ENCODE peak calls at places on chromosomes 12 and 14, in five cellular contexts. I, Y, J, R and E are unnamed samples.

GRCh38 chr14:104481323-104481722 is 98.2 kb upstream of the C14orf180 start:
- DNase-seq in R (no peak), J (no peak), I (no peak), Y (no peak), E (no peak)

GRCh38 chr12:27024291-27024690 is 1.9 kb downstream of the MED21 start:
- DNase-seq in J (no peak), R (no peak), I (no peak), Y (no peak), E (no peak)

GRCh38 chr12:48292030-48292429 is 58.7 kb downstream of the ZNF641 start:
- DNase-seq in I (no peak), J (no peak), R (no peak), Y (no peak), E (no peak)

GRCh38 chr12:39354955-39355354 is 88.0 kb downstream of the KIF21A start:
- DNase-seq in I (no peak), R (no peak), Y (no peak), J (no peak), E (peak)

GRCh38 chr12:27193854-27194544 is 50.1 kb upstream of the STK38L start:
- DNase-seq in I (peak), R (no peak), Y (peak), J (peak), E (peak)

GRCh38 chr12:54891717-54892478 is 37.6 kb downstream of the MUCL1 start:
- DNase-seq in J (no peak), Y (no peak), R (no peak), I (no peak), E (no peak)

GRCh38 chr12:42446761-42447160 is 120.8 kb downstream of the PPHLN1 start:
- DNase-seq in I (no peak), J (no peak), Y (no peak), R (no peak), E (no peak)

GRCh38 chr12:15146585-15146984 is 74.6 kb downstream of the RERG start:
- DNase-seq in R (no peak), J (no peak), Y (no peak), I (no peak), E (no peak)

GRCh38 chr12:78866518-78866917 is 1.9 kb downstream of the SYT1 start:
- DNase-seq in R (no peak), J (no peak), I (no peak), Y (no peak), E (no peak)

GRCh38 chr12:101806280-101806679 is 24.5 kb downstream of the GNPTAB start:
- DNase-seq in I (no peak), J (no peak), Y (no peak), R (no peak), E (no peak)

GRCh38 chr12:129789921-129790320 is 113.9 kb downstream of the TMEM132D start:
- DNase-seq in Y (no peak), I (no peak), J (no peak), R (no peak), E (no peak)

GRCh38 chr14:29846339-29847129 is 81.1 kb downstream of the PRKD1 start:
- DNase-seq in I (no peak), J (no peak), R (no peak), Y (no peak), E (no peak)

GRCh38 chr12:64627781-64628180 is 17.5 kb downstream of the RASSF3 start:
- DNase-seq in R (no peak), Y (peak), I (no peak), J (no peak), E (no peak)

GRCh38 chr12:132484891-132485441 is 5.0 kb upstream of the FBRSL1 start:
- DNase-seq in J (no peak), Y (no peak), I (no peak), R (peak), E (no peak)

GRCh38 chr12:75505706-75506312 is 5.6 kb downstream of the KRR1 start:
- DNase-seq in J (no peak), Y (no peak), R (no peak), I (no peak), E (no peak)

GRCh38 chr14:32602699-32603098 is 273.6 kb downstream of the AKAP6 start:
- DNase-seq in Y (no peak), R (no peak), J (no peak), I (no peak), E (no peak)

GRCh38 chr14:90381011-90381790 is 15.6 kb upstream of the CALM1 start:
- DNase-seq in R (peak), Y (no peak), I (no peak), J (no peak), E (no peak)

GRCh38 chr12:104215638-104216297 is at the start of gene TXNRD1:
- DNase-seq in R (peak), J (peak), I (no peak), Y (no peak), E (peak)

GRCh38 chr12:5587701-5588100 is 155.8 kb downstream of the NTF3 start:
- DNase-seq in Y (no peak), I (no peak), R (no peak), J (no peak), E (no peak)

DNA sequence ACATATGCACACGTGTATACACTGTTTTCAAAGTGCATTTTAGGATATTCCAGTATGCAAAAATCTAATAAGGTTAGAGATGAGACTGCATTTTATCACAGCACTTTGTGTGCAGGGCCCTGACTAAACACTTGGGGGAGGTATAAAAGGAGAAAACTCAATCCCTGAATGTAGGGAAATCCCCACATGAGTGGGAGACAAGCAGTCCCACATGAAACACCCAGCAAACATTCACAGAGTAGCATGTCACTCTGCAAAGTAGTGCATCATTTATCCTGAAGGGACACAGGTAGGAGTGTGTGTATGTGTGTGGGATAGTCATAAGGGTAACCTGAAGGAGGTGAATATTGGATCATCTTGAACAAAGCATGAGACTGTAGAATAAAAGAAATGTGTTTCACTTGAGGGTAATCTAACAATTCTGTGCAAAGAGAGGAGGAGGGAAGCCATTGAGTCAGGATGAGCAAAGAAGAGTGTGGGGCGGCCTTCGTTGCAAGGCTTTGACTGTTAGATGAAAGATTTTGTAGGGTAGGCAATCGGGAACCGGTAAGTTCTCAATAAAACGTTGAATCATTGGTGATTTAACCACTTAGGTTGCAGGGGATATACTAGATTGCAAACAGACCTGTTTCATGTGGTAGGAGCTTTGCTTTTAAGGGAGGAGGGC is 2.9 kb downstream of the PRPF40B start:
- DNase-seq in J (no peak), Y (no peak), R (no peak), I (no peak), E (no peak)
- TF ChIP-seq CTCF in J (no peak), Y (no peak), R (no peak), I (peak), E (peak)

GRCh38 chr12:110289021-110289710 is 8.1 kb downstream of the ATP2A2 start:
- DNase-seq in R (no peak), I (no peak), J (no peak), Y (no peak), E (no peak)
- H3K4me3 ChIP-seq in R (no peak), I (no peak), J (peak), Y (no peak), E (no peak)

GRCh38 chr12:95815635-95816212 is 25.2 kb upstream of the NTN4 start:
- DNase-seq in I (peak), R (no peak), J (no peak), Y (no peak), E (no peak)
- TF ChIP-seq CTCF in I (peak), R (peak), J (peak), Y (peak), E (peak)

GRCh38 chr12:6603095-6603567 is 4.0 kb downstream of the CHD4 start:
- DNase-seq in R (peak), Y (no peak), J (peak), I (peak), E (no peak)
- H3K4me3 ChIP-seq in R (no peak), Y (peak), J (peak), I (peak), E (peak)

GRCh38 chr14:78291958-78292357 is 121.8 kb downstream of the NRXN3 start:
- DNase-seq in Y (no peak), J (no peak), R (no peak), I (no peak), E (no peak)
- TF ChIP-seq CTCF in Y (no peak), J (no peak), R (no peak), I (no peak), E (no peak)

GRCh38 chr14:55279384-55279783 is 8.2 kb downstream of the FBXO34 start:
- DNase-seq in J (no peak), R (no peak), I (no peak), Y (no peak), E (no peak)
- H3K4me3 ChIP-seq in J (no peak), R (no peak), I (no peak), Y (no peak), E (no peak)

DNA sequence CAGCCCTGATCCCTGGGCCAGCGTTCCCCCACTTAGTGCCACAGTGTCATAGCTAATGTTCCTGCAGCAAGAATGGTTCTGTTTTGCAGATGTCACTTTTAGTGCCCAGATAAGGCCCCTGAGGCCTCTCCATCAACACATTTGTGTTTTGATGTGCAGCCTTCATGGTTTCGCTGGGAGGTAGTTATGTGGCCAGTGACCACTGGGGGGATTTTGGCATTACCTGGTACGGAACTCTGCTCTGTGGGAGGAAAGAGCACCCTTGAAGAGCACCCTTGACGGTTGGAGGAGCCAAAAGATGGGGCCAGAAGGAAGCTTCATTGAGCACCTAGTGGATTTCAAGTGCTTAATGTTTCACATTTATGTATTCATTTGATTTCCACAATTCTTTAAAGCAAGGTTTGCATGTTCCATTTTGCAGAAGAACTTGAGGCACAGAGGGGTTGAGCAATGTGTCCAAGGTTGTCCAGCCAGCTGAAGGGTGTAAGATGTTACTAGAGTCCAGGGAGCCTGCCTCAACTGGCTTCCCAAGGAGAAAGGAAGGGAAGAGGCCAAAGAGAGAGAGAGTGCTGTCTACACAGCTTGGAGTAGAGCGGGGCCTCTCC is 13.0 kb downstream of the SERPINA11 start:
- DNase-seq in I (no peak), R (no peak), J (no peak), Y (no peak), E (no peak)
- TF ChIP-seq CTCF in I (no peak), R (no peak), J (no peak), Y (no peak), E (no peak)